ENCODE peak calls at places on chromosomes 2 and 18, in four cellular contexts. N, R, X and J are unnamed samples.

GRCh38 chr2:7196871-7197270 is 279.7 kb downstream of the RNF144A start:
- DNase-seq in N (no peak), R (no peak), X (no peak), J (no peak)

GRCh38 chr18:62384610-62385097 is 59.5 kb downstream of the TNFRSF11A start:
- DNase-seq in N (no peak), R (no peak), X (peak; percentile 17), J (no peak)

GRCh38 chr2:65300134-65300771 is 72.6 kb downstream of the ACTR2 start:
- DNase-seq in N (no peak), R (peak; percentile 81), X (no peak), J (no peak)

GRCh38 chr2:98757904-98758421 is 27.0 kb upstream of the MGAT4A start:
- DNase-seq in N (peak; percentile 78), R (peak; percentile 77), X (no peak), J (no peak)

GRCh38 chr2:37439131-37439642 is 94.8 kb downstream of the QPCT start:
- DNase-seq in N (no peak), R (no peak), X (no peak), J (no peak)

GRCh38 chr2:64015386-64015785 is 3.8 kb downstream of the VPS54 start:
- DNase-seq in N (no peak), R (no peak), X (no peak), J (no peak)

GRCh38 chr18:23143059-23143831 is 8.0 kb downstream of the CABLES1 start:
- DNase-seq in N (peak; percentile 29), R (no peak), X (peak; percentile 70), J (peak; percentile 27)

GRCh38 chr2:8086796-8087479 is 594.9 kb upstream of the ID2 start:
- DNase-seq in N (peak; percentile 20), R (no peak), X (no peak), J (no peak)

DNA sequence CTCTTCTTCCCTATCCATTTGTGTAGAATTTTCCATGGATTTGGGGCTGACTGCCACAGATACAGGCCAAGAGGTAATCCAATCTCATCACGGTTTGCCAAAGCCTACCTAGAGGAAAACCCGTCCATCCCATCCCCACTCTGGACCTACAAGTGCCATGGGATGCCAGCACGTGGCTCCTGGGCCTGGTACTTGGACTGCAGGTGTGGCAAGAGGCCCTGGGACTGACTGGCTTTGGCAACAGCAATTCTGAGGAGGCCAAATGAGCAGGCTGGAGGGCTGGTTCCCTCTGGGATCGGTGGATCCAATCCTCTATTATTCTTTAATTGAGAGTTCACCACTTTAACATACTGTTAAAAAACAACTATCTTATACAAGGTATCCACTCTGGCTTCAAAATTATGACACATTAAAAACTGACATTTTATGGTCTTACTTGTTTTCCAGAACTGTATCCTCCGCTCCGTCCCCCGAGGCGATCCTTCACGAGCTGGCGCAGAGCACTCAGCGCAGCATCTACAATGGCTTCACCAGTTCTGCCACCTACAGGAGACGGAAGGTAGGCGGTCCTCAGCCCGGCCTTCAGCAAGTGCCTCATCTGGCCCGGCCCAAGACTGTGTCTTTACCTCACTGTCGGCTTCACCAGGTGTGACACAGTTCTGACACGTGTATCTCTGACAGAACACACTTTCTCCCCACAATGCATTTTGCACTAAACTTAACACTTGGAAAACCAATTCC is 19.8 kb downstream of the PDIA6 start:
- DNase-seq in N (no peak), R (no peak), X (no peak), J (no peak)
- TF ChIP-seq CTCF in N (no peak), R (no peak), X (no peak), J (peak; percentile 28)

DNA sequence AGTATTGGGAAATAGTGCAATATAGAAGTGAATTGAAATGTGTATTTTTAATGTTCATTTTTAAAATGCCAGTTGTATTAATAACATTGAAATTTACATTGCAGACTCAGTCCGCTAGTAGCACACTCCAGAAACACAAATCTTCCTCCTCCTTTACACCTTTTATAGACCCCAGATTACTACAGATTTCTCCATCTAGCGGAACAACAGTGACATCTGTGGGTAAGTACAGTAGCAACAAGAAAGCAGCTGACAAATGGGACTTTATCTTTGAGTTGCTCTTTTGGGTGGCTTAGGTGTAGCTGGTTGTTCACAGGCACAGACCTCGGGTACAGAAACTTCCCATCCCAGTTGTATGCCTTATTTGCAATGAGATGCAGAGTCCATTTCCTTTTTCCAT is 118.2 kb upstream of the IL1R2 start:
- DNase-seq in N (no peak), R (no peak), X (no peak), J (no peak)
- TF ChIP-seq CTCF in N (no peak), R (no peak), X (peak; percentile 41), J (no peak)

GRCh38 chr18:34033968-34034367 is 190.7 kb downstream of the NOL4 start:
- DNase-seq in N (no peak), R (no peak), X (no peak), J (no peak)

GRCh38 chr18:34028341-34028740 is 196.4 kb downstream of the NOL4 start:
- DNase-seq in N (peak; percentile 43), R (no peak), X (no peak), J (no peak)

DNA sequence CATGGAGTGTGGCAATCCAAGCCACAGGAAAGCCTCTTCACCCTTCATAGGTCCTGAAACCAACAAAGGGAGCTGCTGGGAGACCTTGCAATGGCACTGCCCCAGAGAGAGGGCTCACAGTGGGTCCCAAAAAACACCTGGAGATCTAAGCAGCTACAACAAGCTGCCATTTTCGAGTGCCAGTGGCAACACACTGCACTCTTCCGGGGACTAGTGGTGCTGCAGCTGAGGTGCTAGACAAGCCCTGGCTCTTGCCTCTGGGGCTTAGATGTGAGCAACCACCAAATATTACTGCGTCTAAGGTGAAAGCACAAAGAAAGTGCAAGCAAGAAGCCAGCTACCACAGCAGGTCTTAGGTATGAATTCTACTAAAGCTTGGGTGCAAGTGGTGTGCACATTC is 192.9 kb downstream of the NOL4 start:
- DNase-seq in N (no peak), R (no peak), X (no peak), J (no peak)
- TF ChIP-seq CTCF in N (no peak), R (no peak), X (no peak), J (no peak)

GRCh38 chr2:54342603-54343002 is 86.6 kb upstream of the TSPYL6 start:
- DNase-seq in N (no peak), R (no peak), X (no peak), J (no peak)

GRCh38 chr2:54336136-54336976 is 80.3 kb upstream of the TSPYL6 start:
- DNase-seq in N (no peak), R (no peak), X (no peak), J (no peak)

GRCh38 chr2:54347622-54348021 is 91.6 kb upstream of the TSPYL6 start:
- DNase-seq in N (no peak), R (no peak), X (no peak), J (no peak)

GRCh38 chr2:54336977-54337255 is 80.9 kb upstream of the TSPYL6 start:
- DNase-seq in N (no peak), R (no peak), X (no peak), J (no peak)

DNA sequence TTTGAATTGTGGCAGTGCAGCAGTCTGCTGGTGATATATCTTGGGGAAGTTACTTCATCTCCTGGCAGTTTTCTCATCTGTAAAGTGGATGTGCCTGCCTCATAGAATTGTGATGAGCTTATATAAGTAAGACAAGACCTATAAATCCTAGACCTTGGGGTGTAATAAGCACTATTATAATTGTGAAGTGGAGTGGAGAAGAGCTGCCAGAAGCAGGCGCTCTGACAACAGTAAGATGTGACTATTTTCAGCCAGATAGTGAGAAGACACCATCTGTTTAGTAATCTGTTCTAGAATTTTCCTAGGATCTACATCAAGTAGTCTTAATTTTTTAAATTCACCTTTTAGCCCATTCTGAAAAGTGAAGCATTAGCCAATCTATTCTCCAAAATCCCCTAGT is 85.6 kb upstream of the TSPYL6 start:
- DNase-seq in N (no peak), R (no peak), X (no peak), J (no peak)
- TF ChIP-seq CTCF in N (no peak), R (peak; percentile 47), X (peak; percentile 6), J (no peak)

GRCh38 chr18:63951302-63951705 is 2.2 kb downstream of the HMSD start:
- DNase-seq in N (no peak), R (no peak), X (no peak), J (no peak)
- TF ChIP-seq CTCF in N (peak; percentile 29), R (no peak), X (no peak), J (no peak)

GRCh38 chr2:25955036-25955435 is 27.3 kb downstream of the KIF3C start:
- DNase-seq in N (no peak), R (no peak), X (no peak), J (no peak)

GRCh38 chr2:25957743-25958142 is 24.6 kb downstream of the KIF3C start:
- DNase-seq in N (no peak), R (no peak), X (no peak), J (no peak)

GRCh38 chr2:25960396-25960795 is 21.9 kb downstream of the KIF3C start:
- DNase-seq in N (no peak), R (no peak), X (no peak), J (no peak)

GRCh38 chr2:25954199-25954752 is 28.0 kb downstream of the KIF3C start:
- DNase-seq in N (no peak), R (no peak), X (no peak), J (no peak)

DNA sequence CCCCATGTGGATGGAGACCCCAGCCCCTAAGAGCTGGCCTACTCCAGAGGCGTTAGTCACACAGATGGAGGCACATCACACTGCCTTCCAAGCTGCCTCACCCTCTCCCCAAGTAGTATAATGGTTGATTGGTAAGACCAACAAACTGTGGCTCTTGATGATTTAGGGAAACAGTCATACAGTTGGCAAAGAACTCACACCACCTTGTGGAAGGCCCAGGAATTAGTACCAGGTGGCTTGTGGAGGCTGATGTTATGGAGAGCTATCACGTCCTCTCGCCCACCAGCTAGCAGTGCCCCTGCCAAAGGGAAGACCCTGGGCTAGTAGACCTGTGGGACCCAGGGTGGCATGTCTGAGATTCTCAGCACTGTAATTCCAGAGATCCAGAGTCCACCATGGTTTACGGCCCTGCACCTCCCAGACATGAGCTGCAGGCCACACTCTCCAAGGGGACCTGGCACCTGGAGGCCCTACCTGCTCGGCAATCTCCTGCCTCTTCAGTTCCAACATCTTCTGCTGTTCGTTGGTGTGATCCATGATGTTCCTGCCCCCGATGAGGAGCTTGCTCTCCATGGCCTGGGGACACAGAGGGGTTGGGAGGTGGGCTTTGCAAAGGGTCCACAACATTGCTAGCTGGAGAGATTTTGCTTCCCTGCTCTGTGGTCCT is 26.3 kb downstream of the KIF3C start:
- DNase-seq in N (no peak), R (no peak), X (no peak), J (no peak)
- TF ChIP-seq CTCF in N (no peak), R (peak; percentile 5), X (no peak), J (no peak)

GRCh38 chr18:34729264-34729663 is 19.2 kb downstream of the DTNA start:
- DNase-seq in N (peak; percentile 50), R (no peak), X (peak; percentile 75), J (peak; percentile 37)
- TF ChIP-seq CTCF in N (peak; percentile 25), R (peak; percentile 45), X (peak; percentile 56), J (peak; percentile 14)

GRCh38 chr2:60565472-60565871 is 12.0 kb upstream of the BCL11A start:
- DNase-seq in N (peak; percentile 43), R (no peak), X (peak; percentile 66), J (no peak)
- TF ChIP-seq CTCF in N (no peak), R (peak; percentile 19), X (peak; percentile 56), J (peak; percentile 22)

GRCh38 chr2:203876328-203876727 is 8.8 kb downstream of the CTLA4 start:
- DNase-seq in N (no peak), R (no peak), X (no peak), J (no peak)
- TF ChIP-seq CTCF in N (no peak), R (no peak), X (no peak), J (no peak)